ENCODE peak calls at places on chromosomes 2 and 18, in five cellular contexts. R, Z, L, G and B are unnamed samples.

GRCh38 chr2:689877-690510 is 12.8 kb upstream of the TMEM18 start:
- DNase-seq in R (no peak), Z (no peak), L (no peak), G (no peak), B (no peak)

GRCh38 chr18:50396005-50396404 is 21.2 kb downstream of the SKA1 start:
- DNase-seq in R (no peak), Z (no peak), L (no peak), G (no peak), B (no peak)

GRCh38 chr18:49123431-49123830 is 172.7 kb upstream of the SMAD7 start:
- DNase-seq in R (no peak), Z (no peak), L (no peak), G (no peak), B (no peak)

GRCh38 chr2:219627105-219628100 is at the start of gene SLC4A3:
- DNase-seq in R (peak), Z (peak), L (no peak), G (no peak), B (no peak)

GRCh38 chr18:62325806-62326645 is 916 bp downstream of the TNFRSF11A start:
- DNase-seq in R (peak), Z (no peak), L (no peak), G (no peak), B (no peak)

GRCh38 chr2:185255566-185255965 is 483.0 kb upstream of the FSIP2 start:
- DNase-seq in R (no peak), Z (no peak), L (no peak), G (no peak), B (no peak)

GRCh38 chr2:8196311-8196710 is 485.5 kb upstream of the ID2 start:
- DNase-seq in R (no peak), Z (no peak), L (no peak), G (no peak), B (no peak)

GRCh38 chr2:223442874-223443273 is 159.3 kb downstream of the SCG2 start:
- DNase-seq in R (no peak), Z (no peak), L (no peak), G (no peak), B (no peak)

GRCh38 chr18:58054041-58054733 is 10.2 kb downstream of the NEDD4L start:
- DNase-seq in R (peak), Z (no peak), L (no peak), G (no peak), B (no peak)

DNA sequence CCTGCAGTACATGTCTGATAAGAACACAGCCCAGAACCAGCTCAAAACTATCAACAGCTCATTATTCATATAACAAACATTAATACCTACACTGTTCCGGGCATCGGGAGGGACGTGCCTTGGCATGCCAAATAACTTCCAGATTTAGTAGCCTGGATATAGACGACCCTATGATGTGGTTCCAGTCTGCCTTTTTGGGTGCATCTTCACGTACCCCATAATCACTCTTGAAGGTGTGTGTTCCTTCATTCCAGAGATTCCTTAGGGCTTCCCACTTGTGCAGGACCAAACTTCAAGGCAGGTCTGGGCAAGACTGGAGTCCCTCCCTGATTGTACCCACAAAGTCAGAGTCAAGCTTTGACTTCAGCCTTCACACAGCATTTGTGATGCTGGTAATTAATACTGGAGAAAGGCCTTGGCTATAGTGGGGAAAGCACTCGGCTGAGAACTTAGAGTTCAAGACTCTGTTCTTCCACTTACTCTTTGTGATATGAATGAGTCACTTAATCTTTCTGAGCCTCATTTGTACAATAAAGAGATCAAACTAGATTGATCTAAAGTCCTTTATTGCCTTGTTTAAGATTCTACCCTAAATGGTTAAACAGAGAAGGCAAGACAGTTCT is 27.7 kb upstream of the SPATS2L start:
- DNase-seq in R (no peak), Z (no peak), L (no peak), G (no peak), B (no peak)
- H3K27ac ChIP-seq in R (no peak), Z (no peak), L (no peak), G (no peak), B (no peak)

DNA sequence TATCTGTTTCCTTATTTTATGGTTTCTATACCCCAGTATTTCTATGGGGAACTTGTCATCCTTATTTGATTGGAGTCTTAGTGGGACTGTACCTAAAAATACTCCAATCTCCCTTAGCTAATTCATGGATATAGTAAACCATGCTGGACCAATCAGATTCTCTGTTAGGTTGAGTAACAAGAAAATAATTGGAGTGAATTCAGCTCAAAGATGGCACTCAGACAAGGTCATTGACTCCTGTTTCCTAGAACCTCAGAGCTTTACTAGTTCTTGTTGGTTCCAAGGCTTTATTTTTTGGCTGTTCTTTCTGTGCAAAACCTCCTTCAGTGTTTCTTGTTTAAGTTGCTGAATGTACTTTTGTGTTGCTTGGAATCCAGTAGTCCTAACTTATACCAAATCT is 31.9 kb upstream of the CPS1 start:
- DNase-seq in R (no peak), Z (no peak), L (no peak), G (no peak), B (no peak)
- H3K27ac ChIP-seq in R (no peak), Z (no peak), L (no peak), G (no peak), B (no peak)

GRCh38 chr2:5365871-5366461 is 326.2 kb upstream of the SOX11 start:
- DNase-seq in R (peak), Z (peak), L (no peak), G (peak), B (no peak)

GRCh38 chr2:5364361-5364760 is 327.8 kb upstream of the SOX11 start:
- DNase-seq in R (no peak), Z (no peak), L (no peak), G (no peak), B (no peak)

DNA sequence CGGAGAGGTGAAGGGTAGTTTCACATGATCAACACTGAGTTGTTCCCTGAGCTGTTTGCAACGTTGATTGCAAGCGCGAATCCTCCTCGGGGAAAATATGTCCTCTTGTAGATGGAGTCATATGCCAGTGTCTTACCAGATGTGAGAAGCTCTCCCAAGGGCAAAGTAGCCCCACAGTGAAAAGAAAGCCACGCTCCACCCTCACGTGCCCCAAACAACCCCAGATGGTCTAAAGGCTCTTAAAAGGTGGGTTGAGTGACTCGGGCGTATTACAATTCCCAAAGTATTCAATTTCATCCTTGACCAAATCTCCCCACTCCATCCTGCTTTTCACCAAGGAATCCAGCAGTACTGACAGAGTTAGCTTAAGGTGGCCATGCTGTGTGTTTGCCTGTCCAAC is 332.1 kb upstream of the SOX11 start:
- DNase-seq in R (no peak), Z (no peak), L (no peak), G (no peak), B (no peak)
- H3K27ac ChIP-seq in R (no peak), Z (no peak), L (no peak), G (no peak), B (no peak)

DNA sequence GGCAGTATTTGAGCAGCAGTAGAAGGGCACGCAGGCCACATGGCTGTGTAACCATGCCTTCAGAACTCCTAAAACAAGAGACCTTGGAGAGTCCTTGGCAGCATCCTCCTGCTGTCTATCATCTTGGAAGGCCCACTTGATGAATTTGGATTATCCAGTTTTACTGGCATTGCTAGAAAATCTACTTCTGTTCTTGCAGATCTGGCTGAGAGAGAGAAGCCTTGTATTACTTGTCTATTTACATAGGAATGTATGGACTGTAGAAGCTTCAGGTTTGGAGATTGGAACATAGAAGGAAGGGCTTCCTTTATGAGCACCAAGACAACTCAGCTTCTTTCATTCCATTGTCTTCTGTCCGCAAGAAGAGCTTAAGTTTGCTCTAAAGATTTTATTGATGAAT is 16.1 kb upstream of the GPBAR1 start:
- DNase-seq in R (no peak), Z (no peak), L (no peak), G (no peak), B (no peak)
- H3K27ac ChIP-seq in R (no peak), Z (no peak), L (no peak), G (no peak), B (no peak)